ENCODE peak calls at places on chromosome 1, in eight cellular contexts. A, U, X, G, E, M, D and K are unnamed samples.

GRCh38 chr1:2014726-2015382 is 4.3 kb upstream of the GABRD start:
- DNase-seq in A (no peak), U (no peak), X (no peak), G (no peak), E (no peak), M (no peak), D (no peak), K (no peak)

GRCh38 chr1:9590201-9590600 is 1.5 kb downstream of the TMEM201 start:
- DNase-seq in A (no peak), U (no peak), X (no peak), G (no peak), E (no peak), M (no peak), D (no peak), K (peak)

GRCh38 chr1:94050263-94050662 is 70.7 kb downstream of the ABCA4 start:
- DNase-seq in A (no peak), U (no peak), X (peak), G (no peak), E (no peak), M (no peak), D (no peak), K (no peak)

GRCh38 chr1:26786437-26787380 is 1.0 kb upstream of the PIGV start:
- DNase-seq in A (peak), U (peak), X (peak), G (no peak), E (no peak), M (peak), D (no peak), K (peak)

GRCh38 chr1:53367503-53368313 is 39.8 kb upstream of the LRP8 start:
- DNase-seq in A (no peak), U (peak), X (no peak), G (peak), E (no peak), M (no peak), D (peak), K (peak)

GRCh38 chr1:112169517-112169916 is 180.0 kb upstream of the KCND3 start:
- DNase-seq in A (no peak), U (no peak), X (no peak), G (no peak), E (no peak), M (no peak), D (no peak), K (no peak)

GRCh38 chr1:10686404-10687040 is 109.9 kb downstream of the CASZ1 start:
- DNase-seq in A (peak), U (no peak), X (no peak), G (no peak), E (no peak), M (no peak), D (no peak), K (no peak)

GRCh38 chr1:177246710-177247588 is 76.2 kb downstream of the BRINP2 start:
- DNase-seq in A (no peak), U (no peak), X (no peak), G (no peak), E (no peak), M (peak), D (no peak), K (no peak)

GRCh38 chr1:160619742-160620277 is 27.0 kb downstream of the SLAMF1 start:
- DNase-seq in A (no peak), U (no peak), X (no peak), G (no peak), E (no peak), M (no peak), D (no peak), K (no peak)

GRCh38 chr1:23083714-23084480 is 64.6 kb downstream of the KDM1A start:
- DNase-seq in A (no peak), U (peak), X (no peak), G (no peak), E (no peak), M (no peak), D (no peak), K (no peak)

GRCh38 chr1:229714964-229715603 is 89.0 kb downstream of the URB2 start:
- DNase-seq in A (peak), U (no peak), X (peak), G (peak), E (no peak), M (no peak), D (no peak), K (no peak)

GRCh38 chr1:101240041-101240430 is 3.2 kb downstream of the S1PR1 start:
- DNase-seq in A (no peak), U (no peak), X (no peak), G (no peak), E (no peak), M (no peak), D (no peak), K (no peak)

GRCh38 chr1:178940022-178940765 is 69.3 kb upstream of the ANGPTL1 start:
- DNase-seq in A (no peak), U (no peak), X (peak), G (no peak), E (no peak), M (peak), D (no peak), K (no peak)

GRCh38 chr1:91803847-91804545 is 82.0 kb downstream of the TGFBR3 start:
- DNase-seq in A (no peak), U (no peak), X (no peak), G (peak), E (no peak), M (no peak), D (peak), K (no peak)